ENCODE peak calls at places on chromosomes 13 and 19, in eight cellular contexts. Q is uterus, C is IMR-90, W is sigmoid colon, F is prostate gland, K is esophagus squamous epithelium, G is HCT116, I is thyroid gland. M is an unnamed sample.

GRCh38 chr19:40165362-40165937 is 25.8 kb upstream of the MAP3K10 start:
- DNase-seq in Q (no peak), C (no peak), W (no peak), F (no peak), K (no peak), G (peak), I (peak), M (peak)

GRCh38 chr19:42422576-42423461 is 4.4 kb downstream of the LIPE start:
- DNase-seq in Q (no peak), C (no peak), W (peak), F (no peak), K (no peak), G (no peak), I (no peak), M (no peak)

GRCh38 chr19:14545716-14546082 is 16.3 kb downstream of the TECR start:
- DNase-seq in Q (no peak), C (no peak), W (no peak), F (no peak), K (no peak), G (no peak), I (no peak), M (no peak)

GRCh38 chr19:48806818-48807589 is 3.8 kb downstream of the BCAT2 start:
- DNase-seq in Q (no peak), C (peak), W (no peak), F (no peak), K (no peak), G (no peak), I (no peak), M (no peak)

GRCh38 chr19:18205180-18205915 is 1.5 kb upstream of the RAB3A start:
- DNase-seq in Q (peak), C (peak), W (peak), F (peak), K (no peak), G (no peak), I (peak), M (peak)

GRCh38 chr19:41327499-41328156 is 17.7 kb downstream of the CCDC97 start:
- DNase-seq in Q (peak), C (peak), W (no peak), F (peak), K (peak), G (no peak), I (peak), M (no peak)

GRCh38 chr13:49435992-49436391 is 7.9 kb downstream of the CAB39L start:
- DNase-seq in Q (no peak), C (peak), W (no peak), F (no peak), K (no peak), G (no peak), I (no peak), M (no peak)

GRCh38 chr13:19153782-19154450 is 27.7 kb downstream of the TUBA3C start:
- DNase-seq in Q (no peak), C (no peak), W (peak), F (no peak), K (no peak), G (no peak), I (no peak), M (no peak)

GRCh38 chr13:108352599-108352998 is 83.1 kb downstream of the TNFSF13B start:
- DNase-seq in Q (no peak), C (no peak), W (no peak), F (no peak), K (no peak), G (no peak), I (no peak), M (no peak)

GRCh38 chr19:49368711-49369358 is 5.2 kb downstream of the DKKL1 start:
- DNase-seq in Q (no peak), C (no peak), W (no peak), F (no peak), K (no peak), G (no peak), I (no peak), M (no peak)

GRCh38 chr13:44583126-44583525 is 7.0 kb upstream of the TSC22D1 start:
- DNase-seq in Q (no peak), C (peak), W (no peak), F (no peak), K (no peak), G (no peak), I (no peak), M (no peak)

GRCh38 chr13:96403241-96403640 is 313.3 kb downstream of the HS6ST3 start:
- DNase-seq in Q (no peak), C (no peak), W (no peak), F (no peak), K (no peak), G (no peak), I (no peak), M (no peak)

GRCh38 chr13:52670726-52671125 is 18.1 kb downstream of the SUGT1 start:
- DNase-seq in Q (no peak), C (no peak), W (no peak), F (no peak), K (no peak), G (no peak), I (no peak), M (no peak)

GRCh38 chr13:28046981-28047380 is 53.4 kb downstream of the FLT3 start:
- DNase-seq in Q (no peak), C (peak), W (no peak), F (no peak), K (no peak), G (no peak), I (no peak), M (no peak)

GRCh38 chr13:109776575-109776974 is 9.8 kb downstream of the IRS2 start:
- DNase-seq in Q (no peak), C (peak), W (no peak), F (no peak), K (no peak), G (no peak), I (no peak), M (no peak)

GRCh38 chr19:9075064-9075964 is 11.5 kb upstream of the OR1M1 start:
- DNase-seq in Q (peak), C (peak), W (peak), F (peak), K (peak), G (peak), I (peak), M (peak)

GRCh38 chr19:18046066-18046718 is 38.2 kb downstream of the ARRDC2 start:
- DNase-seq in Q (peak), C (peak), W (no peak), F (no peak), K (no peak), G (peak), I (no peak), M (no peak)

GRCh38 chr13:32087955-32088747 is 56.6 kb downstream of the FRY start:
- DNase-seq in Q (no peak), C (peak), W (no peak), F (no peak), K (no peak), G (no peak), I (no peak), M (no peak)

GRCh38 chr13:51324714-51325440 is 14.6 kb upstream of the SERPINE3 start:
- DNase-seq in Q (no peak), C (no peak), W (no peak), F (no peak), K (no peak), G (no peak), I (no peak), M (no peak)

GRCh38 chr19:18010149-18010548 is 2.2 kb downstream of the ARRDC2 start:
- DNase-seq in Q (no peak), C (no peak), W (no peak), F (no peak), K (no peak), G (no peak), I (no peak), M (no peak)

GRCh38 chr13:99442273-99442895 is 58.9 kb upstream of the TM9SF2 start:
- DNase-seq in Q (no peak), C (peak), W (no peak), F (peak), K (no peak), G (peak), I (peak), M (peak)

GRCh38 chr19:13128583-13128982 is 10.5 kb downstream of the NACC1 start:
- DNase-seq in Q (no peak), C (no peak), W (no peak), F (no peak), K (no peak), G (no peak), I (no peak), M (no peak)

GRCh38 chr13:60397693-60398437 is 845 bp downstream of the TDRD3 start:
- DNase-seq in Q (peak), C (peak), W (peak), F (peak), K (peak), G (no peak), I (peak), M (peak)

GRCh38 chr19:13610042-13610691 is 103.9 kb upstream of the CACNA1A start:
- DNase-seq in Q (no peak), C (no peak), W (no peak), F (no peak), K (no peak), G (no peak), I (no peak), M (no peak)

GRCh38 chr13:110275931-110276552 is 30.9 kb downstream of the COL4A1 start:
- DNase-seq in Q (peak), C (no peak), W (peak), F (no peak), K (no peak), G (no peak), I (no peak), M (peak)

GRCh38 chr19:7654401-7654800 is 14.4 kb upstream of the RETN start:
- DNase-seq in Q (no peak), C (peak), W (no peak), F (no peak), K (no peak), G (no peak), I (no peak), M (no peak)

GRCh38 chr19:45200614-45201013 is 22.0 kb downstream of the BLOC1S3 start:
- DNase-seq in Q (peak), C (peak), W (no peak), F (no peak), K (no peak), G (no peak), I (no peak), M (no peak)

GRCh38 chr13:66339214-66339613 is 890.9 kb downstream of the PCDH9 start:
- DNase-seq in Q (no peak), C (no peak), W (no peak), F (no peak), K (no peak), G (no peak), I (no peak), M (no peak)

GRCh38 chr19:8194528-8195275 is 14.5 kb upstream of the CERS4 start:
- DNase-seq in Q (no peak), C (no peak), W (no peak), F (no peak), K (no peak), G (no peak), I (no peak), M (no peak)

GRCh38 chr19:19342086-19343015 is 21.7 kb downstream of the MAU2 start:
- DNase-seq in Q (peak), C (peak), W (no peak), F (peak), K (no peak), G (peak), I (peak), M (no peak)

GRCh38 chr19:19385900-19386339 is 19.6 kb upstream of the GATAD2A start:
- DNase-seq in Q (peak), C (no peak), W (no peak), F (peak), K (no peak), G (no peak), I (no peak), M (no peak)

GRCh38 chr13:44692173-44692713 is 116.1 kb upstream of the TSC22D1 start:
- DNase-seq in Q (no peak), C (peak), W (no peak), F (no peak), K (no peak), G (peak), I (no peak), M (no peak)

GRCh38 chr19:8610041-8610927 is at the start of gene ADAMTS10:
- DNase-seq in Q (peak), C (peak), W (peak), F (no peak), K (no peak), G (no peak), I (no peak), M (peak)

GRCh38 chr19:48925240-48925843 is 8.2 kb upstream of the DHDH start:
- DNase-seq in Q (no peak), C (peak), W (no peak), F (no peak), K (no peak), G (peak), I (no peak), M (no peak)

GRCh38 chr13:109088101-109088500 is 458.7 kb downstream of the MYO16 start:
- DNase-seq in Q (no peak), C (no peak), W (no peak), F (no peak), K (no peak), G (no peak), I (no peak), M (no peak)

GRCh38 chr13:105464249-105464648 is 1071.2 kb downstream of the EFNB2 start:
- DNase-seq in Q (no peak), C (peak), W (no peak), F (no peak), K (no peak), G (no peak), I (no peak), M (no peak)

GRCh38 chr19:1471514-1472107 is 7.4 kb downstream of the C19orf25 start:
- DNase-seq in Q (no peak), C (no peak), W (no peak), F (no peak), K (no peak), G (no peak), I (no peak), M (no peak)
- TF ChIP-seq POLR2A in Q (no peak), C (no peak), W (no peak), F (no peak), K (no peak), G (no peak), I (no peak), M (no peak)

DNA sequence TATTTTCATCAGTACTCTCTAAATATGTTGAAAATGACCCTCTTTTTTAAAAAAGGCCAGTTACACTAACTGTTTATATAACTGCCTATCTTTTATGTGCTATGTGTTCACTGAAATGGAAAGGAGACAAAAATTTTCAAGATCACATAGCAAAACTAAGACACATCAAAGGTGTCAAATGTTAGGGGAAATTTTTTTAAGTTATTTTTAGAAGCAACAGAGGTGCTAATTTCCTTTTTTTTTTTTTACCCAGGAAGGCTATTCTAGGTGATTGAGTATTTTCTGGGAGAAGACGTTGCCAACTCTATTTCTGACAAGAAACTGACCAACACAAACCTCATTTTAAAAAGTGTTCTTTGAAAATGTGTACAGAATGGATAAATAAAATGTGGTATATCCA is 45.7 kb downstream of the ELF1 start:
- DNase-seq in Q (no peak), C (no peak), W (no peak), F (no peak), K (no peak), G (no peak), I (no peak), M (no peak)
- H3K27ac ChIP-seq in Q (no peak), C (no peak), W (no peak), F (no peak), K (no peak), G (no peak), I (no peak), M (no peak)

DNA sequence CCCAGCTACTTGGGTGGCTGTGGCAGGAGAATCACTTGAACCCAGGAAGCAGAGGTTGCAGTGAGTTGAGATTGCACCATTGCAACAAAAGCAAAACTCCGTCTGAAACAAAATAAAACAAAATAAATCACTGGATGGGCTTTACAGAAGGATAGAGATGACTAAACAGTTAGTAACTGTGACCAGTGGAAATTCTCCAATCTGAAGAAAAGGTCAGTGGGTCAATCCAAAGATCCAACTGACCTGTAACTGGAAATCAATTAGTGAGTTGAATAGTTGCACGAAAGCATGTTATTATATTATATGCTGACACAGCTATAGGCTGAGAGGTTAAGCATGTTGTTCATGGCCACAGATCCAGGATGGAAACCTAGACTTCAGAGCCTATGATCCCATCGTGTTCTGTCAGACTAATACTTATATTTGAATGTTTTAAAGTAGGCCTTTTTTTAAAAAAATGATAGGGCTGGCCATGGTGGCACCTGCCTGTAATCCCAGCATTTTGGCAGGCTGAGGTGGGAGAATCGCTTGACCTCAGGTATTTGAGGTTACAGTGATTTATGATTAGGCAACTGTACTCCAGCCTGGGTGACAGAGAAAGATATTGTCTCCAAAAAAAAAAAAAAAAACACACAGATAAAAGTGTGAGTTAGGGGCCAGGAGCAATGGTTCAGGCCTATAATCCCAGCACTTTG is 1.4 kb downstream of the ECH1 start:
- DNase-seq in Q (no peak), C (peak), W (no peak), F (no peak), K (no peak), G (no peak), I (no peak), M (no peak)
- H3K4me3 ChIP-seq in Q (no peak), C (no peak), W (no peak), F (no peak), K (no peak), G (peak), I (no peak), M (no peak)

GRCh38 chr19:5697022-5697889 is 7.2 kb downstream of the RPL36 start:
- DNase-seq in Q (no peak), C (no peak), W (peak), F (no peak), K (no peak), G (no peak), I (no peak), M (no peak)
- TF ChIP-seq POLR2A in Q (no peak), C (peak), W (no peak), F (no peak), K (no peak), G (no peak), I (no peak), M (no peak)

GRCh38 chr19:46759817-46760333 is 13.6 kb upstream of the STRN4 start:
- DNase-seq in Q (peak), C (peak), W (peak), F (peak), K (no peak), G (no peak), I (no peak), M (peak)
- H3K27ac ChIP-seq in Q (peak), C (peak), W (peak), F (peak), K (peak), G (no peak), I (no peak), M (peak)

GRCh38 chr19:29681422-29682235 is 16.4 kb downstream of the PLEKHF1 start:
- DNase-seq in Q (no peak), C (no peak), W (no peak), F (no peak), K (no peak), G (no peak), I (no peak), M (no peak)

GRCh38 chr19:29678484-29679106 is 13.3 kb downstream of the PLEKHF1 start:
- DNase-seq in Q (peak), C (no peak), W (peak), F (peak), K (no peak), G (no peak), I (no peak), M (peak)

GRCh38 chr19:29680447-29680846 is 15.2 kb downstream of the PLEKHF1 start:
- DNase-seq in Q (no peak), C (no peak), W (no peak), F (no peak), K (peak), G (no peak), I (no peak), M (no peak)

GRCh38 chr19:29680937-29681336 is 15.7 kb downstream of the PLEKHF1 start:
- DNase-seq in Q (no peak), C (no peak), W (no peak), F (no peak), K (no peak), G (no peak), I (no peak), M (no peak)

DNA sequence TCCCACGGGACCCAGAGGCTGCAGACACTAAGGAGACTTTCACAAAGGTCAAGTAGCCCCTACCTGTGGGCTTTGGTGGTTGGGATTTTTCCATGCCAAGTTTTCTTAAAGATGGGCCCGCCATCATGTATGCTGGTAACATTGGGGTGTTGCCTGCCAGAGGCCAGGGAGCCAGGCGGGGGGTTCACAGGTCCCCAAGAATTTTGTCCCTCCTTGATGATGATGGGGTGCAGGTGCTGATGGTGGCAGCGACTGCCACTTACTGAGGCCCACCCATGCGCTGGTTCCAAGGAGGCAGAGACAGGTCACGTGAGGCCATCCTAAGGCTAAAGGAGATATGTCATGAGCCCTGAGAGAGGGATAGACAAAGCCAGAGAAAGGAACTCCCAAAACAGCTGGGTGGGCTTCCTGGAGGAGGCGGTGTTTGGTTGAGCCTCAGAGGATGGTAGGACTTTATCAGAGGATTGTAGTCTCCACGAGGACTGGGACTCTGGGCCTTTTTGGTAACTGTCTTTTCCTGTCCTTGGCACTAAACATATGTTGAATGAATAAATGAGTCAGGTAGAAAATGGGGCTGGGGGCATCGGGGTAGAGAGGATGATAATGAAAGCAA is 14.4 kb downstream of the PLEKHF1 start:
- DNase-seq in Q (no peak), C (no peak), W (no peak), F (no peak), K (no peak), G (no peak), I (no peak), M (no peak)
- H3K4me3 ChIP-seq in Q (no peak), C (no peak), W (no peak), F (no peak), K (no peak), G (no peak), I (no peak), M (no peak)

GRCh38 chr19:4533835-4534424 is 1.1 kb downstream of the PLIN5 start:
- DNase-seq in Q (no peak), C (no peak), W (no peak), F (no peak), K (no peak), G (no peak), I (no peak), M (no peak)

GRCh38 chr19:4537953-4538600 is 1.8 kb downstream of the LRG1 start:
- DNase-seq in Q (no peak), C (no peak), W (no peak), F (no peak), K (no peak), G (no peak), I (no peak), M (no peak)

GRCh38 chr19:4533334-4533733 is 1.7 kb downstream of the PLIN5 start:
- DNase-seq in Q (no peak), C (no peak), W (no peak), F (no peak), K (no peak), G (no peak), I (no peak), M (no peak)

GRCh38 chr19:4536798-4537197 is 1.8 kb upstream of the PLIN5 start:
- DNase-seq in Q (no peak), C (no peak), W (no peak), F (no peak), K (no peak), G (no peak), I (no peak), M (no peak)

GRCh38 chr19:4534836-4535658 is at the start of gene PLIN5:
- DNase-seq in Q (peak), C (peak), W (peak), F (peak), K (no peak), G (peak), I (peak), M (no peak)
- TF ChIP-seq POLR2A in Q (no peak), C (no peak), W (no peak), F (peak), K (no peak), G (no peak), I (no peak), M (no peak)

M was measured in tibial nerve.